ENCODE peak calls at places on chromosomes 7 and 10, in eight cellular contexts. U is AG09309, D is spleen, S is lower leg skin, V is tibial nerve, M is cardiac muscle cell, R is cardiac fibroblast, H is stomach. Z is an unnamed sample.

GRCh38 chr10:75568721-75569120 is 137.3 kb downstream of the LRMDA start:
- DNase-seq in U (no peak), D (no peak), S (no peak), V (no peak), M (no peak), R (no peak), H (no peak), Z (no peak)

GRCh38 chr7:5629941-5630340 is 151.5 kb downstream of the RNF216 start:
- DNase-seq in U (no peak), D (peak), S (no peak), V (no peak), M (peak), R (peak), H (no peak), Z (no peak)

GRCh38 chr10:98309366-98310355 is 41.7 kb upstream of the LOXL4 start:
- DNase-seq in U (peak), D (no peak), S (peak), V (peak), M (peak), R (peak), H (peak), Z (peak)

GRCh38 chr7:28682136-28682535 is 269.8 kb downstream of the CREB5 start:
- DNase-seq in U (no peak), D (no peak), S (no peak), V (no peak), M (no peak), R (no peak), H (no peak), Z (no peak)

GRCh38 chr10:13834581-13835286 is 248.0 kb downstream of the PRPF18 start:
- DNase-seq in U (no peak), D (no peak), S (no peak), V (no peak), M (peak), R (peak), H (peak), Z (no peak)

GRCh38 chr10:108597031-108597430 is 1326.3 kb downstream of the XPNPEP1 start:
- DNase-seq in U (peak), D (no peak), S (no peak), V (no peak), M (peak), R (peak), H (no peak), Z (no peak)

GRCh38 chr10:6525599-6526160 is 54.4 kb downstream of the PRKCQ start:
- DNase-seq in U (no peak), D (no peak), S (no peak), V (no peak), M (peak), R (no peak), H (no peak), Z (no peak)

GRCh38 chr7:7044806-7045205 is 137.5 kb upstream of the C1GALT1 start:
- DNase-seq in U (no peak), D (no peak), S (no peak), V (no peak), M (no peak), R (no peak), H (no peak), Z (no peak)

GRCh38 chr10:101029520-101030309 is 1.2 kb downstream of the PDZD7 start:
- DNase-seq in U (no peak), D (no peak), S (no peak), V (no peak), M (no peak), R (no peak), H (no peak), Z (peak)

GRCh38 chr10:104640339-104641149 is 546 bp upstream of the SORCS3 start:
- DNase-seq in U (no peak), D (no peak), S (no peak), V (no peak), M (no peak), R (no peak), H (no peak), Z (peak)
- TF ChIP-seq CTCF in U (no peak), D (no peak), S (no peak), V (no peak), M (no peak), R (no peak), H (no peak), Z (no peak)

GRCh38 chr10:90032519-90032918 is 331.1 kb downstream of the KIF20B start:
- DNase-seq in U (no peak), D (no peak), S (no peak), V (no peak), M (peak), R (no peak), H (no peak), Z (no peak)

GRCh38 chr10:90028312-90028711 is 326.9 kb downstream of the KIF20B start:
- DNase-seq in U (no peak), D (no peak), S (no peak), V (no peak), M (no peak), R (no peak), H (no peak), Z (no peak)

DNA sequence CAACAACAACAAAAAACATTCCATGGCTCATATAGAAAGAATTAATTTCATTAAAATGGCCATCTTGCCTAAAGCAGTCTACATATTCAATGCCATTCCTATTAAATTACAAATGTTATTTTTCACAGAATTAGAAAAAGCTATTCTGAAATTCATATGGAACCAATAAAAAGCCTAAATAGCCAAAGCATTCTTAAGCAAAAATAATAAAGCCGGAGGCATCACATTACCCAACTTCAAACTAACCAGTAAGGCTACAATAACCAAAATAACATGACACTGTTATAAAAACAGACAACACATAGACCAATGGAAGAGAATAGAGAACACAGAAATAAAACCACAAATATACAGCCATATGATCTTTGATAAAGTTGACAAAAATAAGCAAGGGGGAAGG is 330.4 kb downstream of the KIF20B start:
- DNase-seq in U (no peak), D (no peak), S (no peak), V (no peak), M (no peak), R (no peak), H (no peak), Z (no peak)
- TF ChIP-seq CTCF in U (no peak), D (no peak), S (no peak), V (no peak), M (no peak), R (no peak), H (no peak), Z (no peak)

GRCh38 chr7:121753965-121754364 is 119.0 kb upstream of the PTPRZ1 start:
- DNase-seq in U (no peak), D (no peak), S (no peak), V (no peak), M (no peak), R (no peak), H (no peak), Z (no peak)

GRCh38 chr7:121755818-121756501 is 117.0 kb upstream of the PTPRZ1 start:
- DNase-seq in U (no peak), D (no peak), S (no peak), V (no peak), M (no peak), R (no peak), H (peak), Z (no peak)

GRCh38 chr7:121755286-121755685 is 117.7 kb upstream of the PTPRZ1 start:
- DNase-seq in U (no peak), D (no peak), S (no peak), V (no peak), M (peak), R (no peak), H (no peak), Z (no peak)

GRCh38 chr7:121748546-121748945 is 124.4 kb upstream of the PTPRZ1 start:
- DNase-seq in U (no peak), D (no peak), S (no peak), V (no peak), M (no peak), R (no peak), H (no peak), Z (no peak)

DNA sequence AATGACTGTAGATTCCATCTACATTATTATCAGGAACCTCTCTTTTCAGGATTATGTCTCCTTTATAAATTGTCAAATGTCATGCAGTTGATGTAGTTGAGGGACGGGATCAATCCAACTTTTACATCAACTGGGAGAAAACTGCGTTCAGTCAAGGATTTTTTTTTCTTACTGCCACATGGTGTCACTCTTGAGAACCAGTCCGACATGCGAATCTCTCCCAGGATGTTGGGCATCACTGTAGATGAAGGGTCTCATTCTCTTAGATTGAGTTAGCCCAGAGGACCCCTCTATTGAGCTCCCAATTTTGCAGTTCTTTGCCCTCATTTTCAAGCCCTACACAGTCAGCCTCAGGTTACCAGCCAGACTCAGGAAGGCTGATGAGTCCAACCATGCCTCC is 120.3 kb upstream of the PTPRZ1 start:
- DNase-seq in U (peak), D (no peak), S (no peak), V (no peak), M (peak), R (peak), H (no peak), Z (no peak)
- TF ChIP-seq CTCF in U (peak), D (no peak), S (no peak), V (peak), M (peak), R (peak), H (no peak), Z (no peak)

GRCh38 chr7:123283373-123283772 is 83.6 kb upstream of the SLC13A1 start:
- DNase-seq in U (no peak), D (no peak), S (no peak), V (no peak), M (no peak), R (peak), H (no peak), Z (no peak)

GRCh38 chr7:123282181-123282580 is 82.4 kb upstream of the SLC13A1 start:
- DNase-seq in U (no peak), D (no peak), S (no peak), V (no peak), M (peak), R (peak), H (no peak), Z (no peak)

GRCh38 chr7:123289200-123289599 is 89.4 kb upstream of the SLC13A1 start:
- DNase-seq in U (no peak), D (no peak), S (no peak), V (no peak), M (no peak), R (no peak), H (no peak), Z (no peak)

GRCh38 chr7:123285076-123285700 is 85.4 kb upstream of the SLC13A1 start:
- DNase-seq in U (no peak), D (no peak), S (no peak), V (no peak), M (no peak), R (no peak), H (no peak), Z (peak)
- TF ChIP-seq CTCF in U (no peak), D (no peak), S (no peak), V (no peak), M (no peak), R (no peak), H (no peak), Z (peak)